ENCODE peak calls at places on chromosomes 6 and 20, in eight cellular contexts. One of them, this sample, is unnamed.

GRCh38 chr20:10639762-10640556 is 33.8 kb downstream of the JAG1 start:
- DNase-seq in hepatocyte: no peak
- DNase-seq in HFFc6: no peak
- DNase-seq in ascending aorta: peak
- DNase-seq in mucosa of gallbladder: no peak
- DNase-seq in nephron progenitor cell: no peak
- DNase-seq in tibial artery: peak
- DNase-seq in NCI-H446: no peak
- DNase-seq in this sample: no peak

GRCh38 chr6:73203098-73203497 is 22.2 kb downstream of the KHDC1L start:
- DNase-seq in tibial artery: no peak
- DNase-seq in NCI-H446: no peak
- DNase-seq in ascending aorta: no peak
- DNase-seq in nephron progenitor cell: no peak
- DNase-seq in HFFc6: no peak
- DNase-seq in mucosa of gallbladder: no peak
- DNase-seq in hepatocyte: no peak
- DNase-seq in this sample: no peak

GRCh38 chr6:91097316-91097878 is 510.5 kb upstream of the MAP3K7 start:
- DNase-seq in NCI-H446: peak
- DNase-seq in nephron progenitor cell: no peak
- DNase-seq in mucosa of gallbladder: no peak
- DNase-seq in hepatocyte: peak
- DNase-seq in HFFc6: no peak
- DNase-seq in tibial artery: no peak
- DNase-seq in ascending aorta: no peak
- DNase-seq in this sample: no peak

GRCh38 chr20:59151820-59152219 is 11.8 kb upstream of the ZNF831 start:
- DNase-seq in HFFc6: no peak
- DNase-seq in NCI-H446: no peak
- DNase-seq in ascending aorta: no peak
- DNase-seq in mucosa of gallbladder: no peak
- DNase-seq in hepatocyte: no peak
- DNase-seq in tibial artery: no peak
- DNase-seq in nephron progenitor cell: no peak
- DNase-seq in this sample: no peak

GRCh38 chr20:57092112-57092899 is 174.1 kb downstream of the BMP7 start:
- DNase-seq in NCI-H446: peak
- DNase-seq in ascending aorta: no peak
- DNase-seq in mucosa of gallbladder: peak
- DNase-seq in nephron progenitor cell: peak
- DNase-seq in HFFc6: no peak
- DNase-seq in hepatocyte: peak
- DNase-seq in tibial artery: no peak
- DNase-seq in this sample: peak

GRCh38 chr6:163634514-163635171 is 220.1 kb downstream of the QKI start:
- DNase-seq in ascending aorta: no peak
- DNase-seq in hepatocyte: peak
- DNase-seq in nephron progenitor cell: no peak
- DNase-seq in tibial artery: peak
- DNase-seq in mucosa of gallbladder: no peak
- DNase-seq in NCI-H446: no peak
- DNase-seq in HFFc6: no peak
- DNase-seq in this sample: no peak

GRCh38 chr20:53409177-53409576 is 184.5 kb downstream of the ZNF217 start:
- DNase-seq in nephron progenitor cell: no peak
- DNase-seq in mucosa of gallbladder: no peak
- DNase-seq in NCI-H446: no peak
- DNase-seq in HFFc6: no peak
- DNase-seq in tibial artery: no peak
- DNase-seq in ascending aorta: no peak
- DNase-seq in hepatocyte: no peak
- DNase-seq in this sample: no peak

GRCh38 chr20:36303020-36303595 is 3.0 kb upstream of the DLGAP4 start:
- DNase-seq in HFFc6: no peak
- DNase-seq in mucosa of gallbladder: no peak
- DNase-seq in ascending aorta: no peak
- DNase-seq in NCI-H446: no peak
- DNase-seq in tibial artery: no peak
- DNase-seq in nephron progenitor cell: no peak
- DNase-seq in hepatocyte: no peak
- DNase-seq in this sample: no peak

GRCh38 chr6:145086197-145086596 is 649.1 kb downstream of the EPM2A start:
- DNase-seq in NCI-H446: no peak
- DNase-seq in hepatocyte: no peak
- DNase-seq in HFFc6: no peak
- DNase-seq in nephron progenitor cell: no peak
- DNase-seq in ascending aorta: no peak
- DNase-seq in tibial artery: peak
- DNase-seq in mucosa of gallbladder: no peak
- DNase-seq in this sample: no peak

GRCh38 chr6:8387942-8388437 is 47.4 kb downstream of the SLC35B3 start:
- DNase-seq in hepatocyte: no peak
- DNase-seq in tibial artery: no peak
- DNase-seq in mucosa of gallbladder: peak
- DNase-seq in HFFc6: no peak
- DNase-seq in NCI-H446: no peak
- DNase-seq in ascending aorta: no peak
- DNase-seq in nephron progenitor cell: no peak
- DNase-seq in this sample: no peak

GRCh38 chr6:2111162-2111677 is 134.2 kb downstream of the GMDS start:
- DNase-seq in tibial artery: no peak
- DNase-seq in mucosa of gallbladder: no peak
- DNase-seq in HFFc6: no peak
- DNase-seq in hepatocyte: no peak
- DNase-seq in ascending aorta: no peak
- DNase-seq in NCI-H446: no peak
- DNase-seq in nephron progenitor cell: no peak
- DNase-seq in this sample: no peak

GRCh38 chr6:88105741-88106340 is 58.2 kb downstream of the SPACA1 start:
- DNase-seq in nephron progenitor cell: no peak
- DNase-seq in tibial artery: no peak
- DNase-seq in HFFc6: no peak
- DNase-seq in ascending aorta: no peak
- DNase-seq in hepatocyte: no peak
- DNase-seq in mucosa of gallbladder: no peak
- DNase-seq in NCI-H446: no peak
- DNase-seq in this sample: no peak

GRCh38 chr6:29815118-29815750 is 12.4 kb upstream of the HLA-G start:
- DNase-seq in HFFc6: no peak
- DNase-seq in ascending aorta: no peak
- DNase-seq in hepatocyte: no peak
- DNase-seq in tibial artery: no peak
- DNase-seq in mucosa of gallbladder: no peak
- DNase-seq in nephron progenitor cell: no peak
- DNase-seq in NCI-H446: no peak
- DNase-seq in this sample: no peak

GRCh38 chr20:33816191-33816590 is 5.0 kb downstream of the CHMP4B start:
- DNase-seq in NCI-H446: no peak
- DNase-seq in mucosa of gallbladder: no peak
- DNase-seq in tibial artery: no peak
- DNase-seq in nephron progenitor cell: no peak
- DNase-seq in hepatocyte: no peak
- DNase-seq in ascending aorta: no peak
- DNase-seq in HFFc6: no peak
- DNase-seq in this sample: no peak

GRCh38 chr6:41162687-41163418 is at the start of gene TREM2:
- DNase-seq in nephron progenitor cell: no peak
- DNase-seq in HFFc6: no peak
- DNase-seq in mucosa of gallbladder: no peak
- DNase-seq in tibial artery: no peak
- DNase-seq in ascending aorta: no peak
- DNase-seq in NCI-H446: no peak
- DNase-seq in hepatocyte: no peak
- DNase-seq in this sample: no peak

GRCh38 chr20:16381444-16381843 is 191.8 kb downstream of the KIF16B start:
- DNase-seq in mucosa of gallbladder: no peak
- DNase-seq in hepatocyte: no peak
- DNase-seq in nephron progenitor cell: no peak
- DNase-seq in NCI-H446: no peak
- DNase-seq in tibial artery: no peak
- DNase-seq in ascending aorta: no peak
- DNase-seq in HFFc6: no peak
- DNase-seq in this sample: no peak

GRCh38 chr6:35425284-35425683 is 26.9 kb upstream of the FANCE start:
- DNase-seq in tibial artery: no peak
- DNase-seq in mucosa of gallbladder: no peak
- DNase-seq in HFFc6: peak
- DNase-seq in nephron progenitor cell: no peak
- DNase-seq in NCI-H446: no peak
- DNase-seq in ascending aorta: no peak
- DNase-seq in hepatocyte: no peak
- DNase-seq in this sample: no peak

GRCh38 chr6:90271831-90272230 is 24.8 kb downstream of the BACH2 start:
- DNase-seq in NCI-H446: no peak
- DNase-seq in hepatocyte: no peak
- DNase-seq in HFFc6: no peak
- DNase-seq in mucosa of gallbladder: no peak
- DNase-seq in nephron progenitor cell: no peak
- DNase-seq in tibial artery: no peak
- DNase-seq in ascending aorta: no peak
- DNase-seq in this sample: no peak

GRCh38 chr6:139531148-139531547 is 156.7 kb upstream of the CITED2 start:
- DNase-seq in tibial artery: no peak
- DNase-seq in HFFc6: no peak
- DNase-seq in mucosa of gallbladder: no peak
- DNase-seq in NCI-H446: no peak
- DNase-seq in nephron progenitor cell: no peak
- DNase-seq in ascending aorta: no peak
- DNase-seq in hepatocyte: no peak
- DNase-seq in this sample: no peak

GRCh38 chr6:151630387-151630786 is 136.6 kb downstream of the CCDC170 start:
- DNase-seq in hepatocyte: no peak
- DNase-seq in NCI-H446: no peak
- DNase-seq in ascending aorta: no peak
- DNase-seq in HFFc6: no peak
- DNase-seq in nephron progenitor cell: no peak
- DNase-seq in mucosa of gallbladder: no peak
- DNase-seq in tibial artery: no peak
- DNase-seq in this sample: no peak

GRCh38 chr6:26336355-26337198 is 28.4 kb upstream of the BTN3A2 start:
- DNase-seq in ascending aorta: no peak
- DNase-seq in tibial artery: no peak
- DNase-seq in NCI-H446: no peak
- DNase-seq in HFFc6: peak
- DNase-seq in mucosa of gallbladder: no peak
- DNase-seq in hepatocyte: no peak
- DNase-seq in nephron progenitor cell: no peak
- DNase-seq in this sample: no peak

GRCh38 chr20:20552076-20552475 is 160.4 kb downstream of the RALGAPA2 start:
- DNase-seq in NCI-H446: peak
- DNase-seq in tibial artery: no peak
- DNase-seq in mucosa of gallbladder: no peak
- DNase-seq in hepatocyte: no peak
- DNase-seq in ascending aorta: no peak
- DNase-seq in HFFc6: no peak
- DNase-seq in nephron progenitor cell: no peak
- DNase-seq in this sample: peak

GRCh38 chr20:61891476-61891875 is 174.2 kb downstream of the TAF4 start:
- DNase-seq in HFFc6: no peak
- DNase-seq in mucosa of gallbladder: no peak
- DNase-seq in ascending aorta: no peak
- DNase-seq in nephron progenitor cell: no peak
- DNase-seq in tibial artery: no peak
- DNase-seq in NCI-H446: no peak
- DNase-seq in hepatocyte: no peak
- DNase-seq in this sample: no peak

GRCh38 chr6:81995548-81996289 is 243.2 kb upstream of the TENT5A start:
- DNase-seq in nephron progenitor cell: no peak
- DNase-seq in mucosa of gallbladder: no peak
- DNase-seq in ascending aorta: no peak
- DNase-seq in hepatocyte: no peak
- DNase-seq in HFFc6: peak
- DNase-seq in NCI-H446: peak
- DNase-seq in tibial artery: no peak
- DNase-seq in this sample: no peak

GRCh38 chr6:39451831-39452230 is 129.3 kb upstream of the KCNK16 start:
- DNase-seq in mucosa of gallbladder: no peak
- DNase-seq in NCI-H446: no peak
- DNase-seq in HFFc6: no peak
- DNase-seq in tibial artery: no peak
- DNase-seq in ascending aorta: no peak
- DNase-seq in hepatocyte: no peak
- DNase-seq in nephron progenitor cell: no peak
- DNase-seq in this sample: no peak

GRCh38 chr20:46215913-46216707 is 92.2 kb downstream of the CDH22 start:
- DNase-seq in HFFc6: peak
- DNase-seq in nephron progenitor cell: peak
- DNase-seq in hepatocyte: peak
- DNase-seq in NCI-H446: no peak
- DNase-seq in ascending aorta: no peak
- DNase-seq in tibial artery: no peak
- DNase-seq in mucosa of gallbladder: peak
- DNase-seq in this sample: peak

This sample was measured in glutamatergic neuron.